ENCODE peak calls at places on chromosomes 5 and 9, in four cellular contexts. P is spleen, B is HepG2, L is transverse colon. M is an unnamed sample.

GRCh38 chr5:72363146-72363802 is 43.1 kb downstream of the PTCD2 start:
- DNase-seq in P (no peak), L (no peak), B (no peak), M (peak; percentile 57)

GRCh38 chr9:86353591-86354047 is 591 bp downstream of the TUT7 start:
- DNase-seq in L (peak; percentile 68), B (peak; percentile 10), P (no peak), M (no peak)

GRCh38 chr5:71865665-71866320 is 146.7 kb downstream of the CARTPT start:
- DNase-seq in B (no peak), L (no peak), P (no peak), M (no peak)

GRCh38 chr5:121366515-121366914 is 485.2 kb upstream of the FTMT start:
- DNase-seq in P (no peak), L (no peak), B (no peak), M (no peak)

GRCh38 chr9:21443849-21444625 is 3.8 kb downstream of the IFNA1 start:
- DNase-seq in B (no peak), P (no peak), L (no peak), M (no peak)

GRCh38 chr5:150358261-150359095 is 981 bp downstream of the TCOF1 start:
- DNase-seq in P (no peak), B (peak; percentile 70), L (no peak), M (no peak)

GRCh38 chr5:123035320-123035949 is 1.1 kb downstream of the PPIC start:
- DNase-seq in P (no peak), B (peak; percentile 6), L (peak; percentile 63), M (no peak)

GRCh38 chr5:4942831-4943178 is 197.3 kb upstream of the ADAMTS16 start:
- DNase-seq in P (no peak), L (no peak), B (no peak), M (no peak)

GRCh38 chr9:13863112-13863511 is 450.8 kb downstream of the NFIB start:
- DNase-seq in B (no peak), L (peak; percentile 8), P (no peak), M (no peak)

GRCh38 chr5:139925163-139925562 is 117.9 kb downstream of the NRG2 start:
- DNase-seq in B (no peak), P (no peak), L (no peak), M (no peak)

GRCh38 chr5:135216072-135216812 is 182.2 kb upstream of the PITX1 start:
- DNase-seq in B (no peak), P (no peak), L (no peak), M (peak; percentile 60)

GRCh38 chr5:134133995-134134541 is 19.6 kb downstream of the TCF7 start:
- DNase-seq in B (no peak), P (peak; percentile 52), L (no peak), M (no peak)

GRCh38 chr9:92659601-92660000 is 10.3 kb downstream of the IPPK start:
- DNase-seq in B (no peak), P (peak; percentile 43), L (no peak), M (no peak)

GRCh38 chr9:131142160-131142559 is 16.8 kb downstream of the NUP214 start:
- DNase-seq in B (no peak), L (no peak), P (no peak), M (no peak)

GRCh38 chr5:80962630-80963520 is 2.7 kb downstream of the RASGRF2 start:
- DNase-seq in P (no peak), L (no peak), B (no peak), M (no peak)

GRCh38 chr5:124706729-124707361 is 39.6 kb downstream of the ZNF608 start:
- DNase-seq in B (peak; percentile 9), L (peak; percentile 31), P (no peak), M (no peak)

GRCh38 chr5:17996002-17996401 is 361.7 kb downstream of the TAF11L14 start:
- DNase-seq in L (no peak), P (no peak), B (no peak), M (no peak)

GRCh38 chr9:103485138-103485537 is 490.0 kb downstream of the CYLC2 start:
- DNase-seq in B (no peak), P (no peak), L (no peak), M (no peak)

GRCh38 chr5:6261256-6261655 is 117.1 kb downstream of the MED10 start:
- DNase-seq in B (no peak), P (no peak), L (no peak), M (peak; percentile 82)

GRCh38 chr9:34267660-34268059 is 61.4 kb downstream of the KIF24 start:
- DNase-seq in P (no peak), L (no peak), B (no peak), M (no peak)

GRCh38 chr5:418681-419121 is 24.3 kb upstream of the EXOC3 start:
- DNase-seq in B (no peak), L (no peak), P (no peak), M (peak; percentile 92)

GRCh38 chr9:93648181-93648580 is 71.8 kb downstream of the PHF2 start:
- DNase-seq in L (peak; percentile 0), P (no peak), B (no peak), M (no peak)

GRCh38 chr5:103849934-103850333 is 287.3 kb upstream of the NUDT12 start:
- DNase-seq in L (no peak), B (no peak), P (no peak), M (no peak)

GRCh38 chr5:142181096-142181495 is 72.5 kb downstream of the NDFIP1 start:
- DNase-seq in B (no peak), P (peak; percentile 36), L (peak; percentile 21), M (no peak)

GRCh38 chr9:97987490-97987889 is 4.3 kb downstream of the ANP32B start:
- DNase-seq in L (no peak), B (no peak), P (no peak), M (no peak)

GRCh38 chr9:97984188-97985057 is 1.3 kb downstream of the ANP32B start:
- DNase-seq in B (peak; percentile 26), L (peak; percentile 79), P (peak; percentile 94), M (peak; percentile 94)

GRCh38 chr9:97985058-97985861 is 2.1 kb downstream of the ANP32B start:
- DNase-seq in L (peak; percentile 44), P (peak; percentile 87), B (no peak), M (no peak)

GRCh38 chr9:97983524-97984187 is 515 bp downstream of the ANP32B start:
- DNase-seq in B (no peak), P (peak; percentile 93), L (peak; percentile 68), M (no peak)

GRCh38 chr9:97986466-97986865 is 3.3 kb downstream of the ANP32B start:
- DNase-seq in P (no peak), B (no peak), L (no peak), M (no peak)
- H3K4me3 ChIP-seq in P (no peak overlapping the region), B (no peak overlapping the region), L (no peak overlapping the region), M (no peak overlapping the region)

GRCh38 chr9:100351508-100351907 is 1.2 kb downstream of the TEX10 start:
- DNase-seq in B (no peak), P (no peak), L (no peak), M (no peak)

GRCh38 chr9:100352727-100353505 is at the start of gene TEX10:
- DNase-seq in L (peak; percentile 91), P (peak; percentile 97), B (peak; percentile 75), M (peak; percentile 95)

GRCh38 chr9:100346836-100347235 is 5.9 kb downstream of the TEX10 start:
- DNase-seq in P (no peak), L (no peak), B (no peak), M (no peak)

GRCh38 chr9:100352201-100352726 is 478 bp downstream of the TEX10 start:
- DNase-seq in P (no peak), L (peak; percentile 24), B (no peak), M (no peak)

DNA sequence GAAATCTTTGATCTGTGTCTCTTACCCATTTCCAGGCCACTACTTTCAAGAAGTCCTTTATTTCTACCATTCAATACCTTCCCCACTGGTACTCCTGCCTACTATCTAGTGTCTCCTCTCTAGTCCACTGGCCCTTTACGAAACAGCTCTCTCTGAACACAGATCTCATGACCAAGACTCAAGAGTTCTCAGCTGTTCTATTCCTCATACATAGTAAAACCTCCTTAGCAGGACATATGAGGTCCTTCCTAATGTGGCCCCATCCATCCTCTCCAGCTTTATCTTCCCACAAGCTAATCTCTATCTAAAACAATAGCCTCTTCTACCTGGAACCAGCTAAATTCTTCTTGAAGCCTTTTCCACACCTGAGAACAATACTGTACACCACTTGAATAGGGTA is 2.6 kb downstream of the TEX10 start:
- DNase-seq in B (no peak), L (no peak), P (no peak), M (no peak)
- H3K27ac ChIP-seq in B (no peak overlapping the region), L (no peak overlapping the region), P (no peak overlapping the region), M (no peak overlapping the region)

GRCh38 chr5:39420482-39421145 is 4.2 kb downstream of the DAB2 start:
- DNase-seq in L (peak; percentile 41), B (no peak), P (no peak), M (peak; percentile 94)
- TF ChIP-seq POLR2AphosphoS5 in L (peak; percentile 53), B (no peak), P (no peak), M (peak; percentile 64)

GRCh38 chr9:129350143-129350935 is 172.3 kb upstream of the IER5L start:
- DNase-seq in L (no peak), B (no peak), P (no peak), M (no peak)

GRCh38 chr9:129351058-129351641 is 173.1 kb upstream of the IER5L start:
- DNase-seq in L (no peak), P (no peak), B (no peak), M (no peak)

GRCh38 chr9:129351642-129352151 is 173.6 kb upstream of the IER5L start:
- DNase-seq in P (no peak), L (no peak), B (no peak), M (no peak)

GRCh38 chr9:129353697-129354336 is 175.8 kb upstream of the IER5L start:
- DNase-seq in P (no peak), L (no peak), B (no peak), M (no peak)

DNA sequence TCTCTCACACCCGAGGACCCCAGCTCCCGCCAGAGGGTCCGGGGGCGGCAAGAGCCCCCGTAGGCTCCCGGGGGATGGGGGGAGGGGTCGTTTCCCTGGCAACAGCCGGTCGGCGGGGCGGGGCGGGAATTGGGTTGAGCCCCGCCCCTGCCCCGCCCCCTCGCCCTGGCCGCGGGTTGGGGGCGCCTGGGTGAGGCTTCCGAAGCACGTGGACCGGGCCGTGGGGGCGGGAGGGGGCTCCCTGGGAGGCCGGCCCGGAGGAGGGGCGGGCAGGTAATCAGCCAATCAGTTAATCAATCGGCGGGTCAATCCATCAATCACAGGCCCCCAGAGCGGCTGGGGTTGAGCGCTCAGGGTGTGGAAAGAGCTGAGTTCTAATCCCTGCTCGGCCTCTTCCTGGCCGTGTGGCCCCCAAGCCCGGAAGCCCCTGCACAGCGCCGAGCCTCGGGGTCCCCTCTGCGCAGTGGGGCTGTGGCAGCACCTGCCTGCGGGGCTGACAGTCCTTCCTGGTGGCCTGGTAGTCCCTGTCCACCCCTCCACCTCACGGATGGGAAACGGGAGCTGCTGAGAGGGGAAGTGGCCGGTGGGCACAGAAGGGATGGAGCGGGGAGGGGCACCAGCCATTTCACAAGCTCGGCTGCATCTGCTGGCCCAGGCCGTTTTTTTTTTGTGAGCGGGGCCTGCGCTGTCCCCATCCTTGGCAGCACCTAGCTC is 174.3 kb upstream of the IER5L start:
- DNase-seq in B (no peak), L (no peak), P (no peak), M (no peak)
- H3K4me3 ChIP-seq in B (no peak overlapping the region), L (peak overlapping the region; percentile 30), P (peak overlapping the region; percentile 33), M (peak overlapping the region; percentile 44)

M was measured in esophagus muscularis mucosa.